ENCODE peak calls at places on chromosomes 12 and 14, in seven cellular contexts. F is neuronal stem cell, T is H9, R is mesenchymal stem cell, Z is trophoblast cell, O is IMR-90, E is H1. H is an unnamed sample.

GRCh38 chr14:105879867-105880561 is 353.6 kb downstream of the TMEM121 start:
- DNase-seq in E (no peak), F (no peak), Z (no peak), R (no peak), O (no peak), T (no peak), H (no peak)

GRCh38 chr12:95538002-95538401 is 13.3 kb downstream of the USP44 start:
- DNase-seq in E (no peak), T (no peak), F (no peak), R (no peak), Z (no peak), O (no peak), H (peak; percentile 76)

GRCh38 chr14:103512701-103513611 is 9.7 kb downstream of the CKB start:
- DNase-seq in O (peak; percentile 80), Z (no peak), R (no peak), F (no peak), E (no peak), T (no peak), H (no peak)

GRCh38 chr12:14399871-14400270 is 34.4 kb downstream of the ATF7IP start:
- DNase-seq in O (peak; percentile 63), T (no peak), E (no peak), R (peak; percentile 75), Z (no peak), F (no peak), H (peak; percentile 46)

GRCh38 chr14:70166530-70167203 is 22.1 kb downstream of the SLC8A3 start:
- DNase-seq in E (no peak), F (no peak), T (no peak), Z (no peak), O (no peak), R (no peak), H (no peak)

GRCh38 chr12:88242161-88242925 is 100.2 kb downstream of the TMTC3 start:
- DNase-seq in R (peak; percentile 90), F (no peak), T (no peak), O (peak; percentile 99), E (no peak), Z (no peak), H (peak; percentile 25)

GRCh38 chr14:59262717-59263469 is 74.4 kb downstream of the DAAM1 start:
- DNase-seq in T (no peak), O (no peak), E (no peak), Z (no peak), F (no peak), R (peak; percentile 65), H (no peak)

GRCh38 chr12:128617304-128617833 is 206.4 kb downstream of the SLC15A4 start:
- DNase-seq in Z (no peak), F (no peak), T (no peak), E (no peak), R (no peak), O (no peak), H (no peak)

GRCh38 chr12:51358496-51358895 is 12.0 kb upstream of the CELA1 start:
- DNase-seq in R (no peak), O (no peak), E (no peak), F (no peak), Z (peak; percentile 87), T (no peak), H (no peak)

GRCh38 chr12:104498211-104498801 is 41.6 kb downstream of the CHST11 start:
- DNase-seq in F (no peak), E (no peak), T (no peak), Z (no peak), O (no peak), R (no peak), H (no peak)

GRCh38 chr12:46484396-46485061 is 112.0 kb upstream of the SLC38A2 start:
- DNase-seq in E (no peak), R (no peak), F (no peak), Z (no peak), T (no peak), O (no peak), H (no peak)

GRCh38 chr12:65121049-65121955 is at the start of gene WIF1:
- DNase-seq in E (peak; percentile 56), Z (no peak), F (peak; percentile 44), T (peak; percentile 89), O (no peak), R (no peak), H (peak; percentile 73)

GRCh38 chr14:67722293-67722692 is 20.6 kb downstream of the RDH12 start:
- DNase-seq in R (no peak), E (no peak), Z (no peak), O (peak; percentile 37), T (peak; percentile 58), F (no peak), H (peak; percentile 63)

GRCh38 chr14:57139173-57139572 is 129.5 kb downstream of the EXOC5 start:
- DNase-seq in O (no peak), R (no peak), Z (no peak), T (no peak), F (no peak), E (no peak), H (no peak)

DNA sequence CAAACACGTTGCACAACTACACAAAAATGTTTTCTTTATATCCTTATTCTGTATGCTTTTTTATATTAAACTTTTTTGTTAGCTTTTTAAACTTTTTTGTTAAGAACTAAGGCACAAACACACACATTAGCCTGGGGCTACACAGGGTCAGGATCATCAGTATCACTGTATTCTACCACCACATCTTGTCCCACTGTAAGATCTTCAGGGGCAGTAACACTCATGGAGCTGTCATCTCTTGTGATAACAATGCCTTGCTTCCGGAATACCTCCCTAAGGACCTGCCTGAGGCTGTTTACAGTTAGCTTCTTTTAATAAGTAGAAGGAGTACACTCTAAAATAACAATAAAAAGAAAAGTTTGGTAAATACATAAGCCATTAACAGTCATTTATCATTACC is 42.2 kb downstream of the PLEKHA5 start:
- DNase-seq in R (no peak), Z (peak; percentile 78), O (no peak), F (no peak), T (no peak), E (no peak), H (peak; percentile 42)
- H4K8ac ChIP-seq in R (no peak overlapping the region), Z (no peak overlapping the region), O (no peak overlapping the region), F (no peak overlapping the region), T (no peak overlapping the region), E (no peak overlapping the region), H (no peak overlapping the region)

GRCh38 chr14:35331605-35332516 is 39.7 kb downstream of the PSMA6 start:
- DNase-seq in R (peak; percentile 70), F (no peak), O (peak; percentile 87), Z (peak; percentile 90), E (no peak), T (no peak), H (peak; percentile 80)

GRCh38 chr14:35333347-35333730 is 41.2 kb downstream of the PSMA6 start:
- DNase-seq in F (no peak), T (no peak), E (no peak), R (no peak), Z (peak; percentile 77), O (no peak), H (no peak)

GRCh38 chr14:35335388-35336092 is 43.4 kb downstream of the PSMA6 start:
- DNase-seq in Z (peak; percentile 57), R (peak; percentile 53), F (no peak), E (no peak), T (no peak), O (no peak), H (no peak)

GRCh38 chr14:35332517-35333346 is 40.5 kb downstream of the PSMA6 start:
- DNase-seq in F (no peak), T (no peak), O (no peak), Z (peak; percentile 27), E (no peak), R (peak; percentile 24), H (no peak)

GRCh38 chr14:35333797-35334743 is 41.9 kb downstream of the PSMA6 start:
- DNase-seq in O (no peak), E (no peak), Z (no peak), R (no peak), T (no peak), F (no peak), H (no peak)
- H4K8ac ChIP-seq in O (no peak overlapping the region), E (no peak overlapping the region), Z (peak overlapping the region; percentile 31), R (peak overlapping the region; percentile 45), T (no peak overlapping the region), F (no peak overlapping the region), H (no peak overlapping the region)

GRCh38 chr14:23430016-23430732 is 5.3 kb downstream of the MYH7 start:
- DNase-seq in O (no peak), Z (no peak), E (no peak), T (no peak), F (no peak), R (no peak), H (no peak)
- H4K8ac ChIP-seq in O (no peak overlapping the region), Z (no peak overlapping the region), E (no peak overlapping the region), T (no peak overlapping the region), F (peak overlapping the region; percentile 49), R (no peak overlapping the region), H (no peak overlapping the region)

GRCh38 chr14:55450124-55450523 is 9.7 kb upstream of the TBPL2 start:
- DNase-seq in E (no peak), Z (no peak), R (no peak), F (no peak), O (no peak), T (no peak), H (no peak)
- H4K8ac ChIP-seq in E (no peak overlapping the region), Z (no peak overlapping the region), R (no peak overlapping the region), F (no peak overlapping the region), O (no peak overlapping the region), T (no peak overlapping the region), H (no peak overlapping the region)

DNA sequence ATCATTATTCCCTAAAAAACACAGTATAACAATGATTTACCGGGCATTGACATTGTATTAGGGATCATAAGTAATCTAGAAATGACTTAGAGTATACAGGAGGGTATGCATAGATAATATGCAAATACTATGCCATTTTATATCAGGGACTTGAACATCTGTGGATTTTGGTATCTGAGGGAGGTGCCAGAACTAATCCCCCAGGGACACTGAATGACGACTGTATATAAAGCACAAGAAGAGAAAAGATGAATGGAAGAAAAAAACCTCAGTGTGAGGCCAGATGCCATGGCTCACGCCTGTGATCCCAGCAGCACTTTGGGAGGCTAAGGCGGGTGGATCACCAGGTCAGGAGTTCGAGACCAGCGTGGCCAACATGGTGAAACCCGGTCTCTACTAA is 25.5 kb upstream of the COX6A1 start:
- DNase-seq in F (no peak), Z (no peak), T (no peak), E (no peak), O (no peak), R (no peak), H (no peak)
- H4K8ac ChIP-seq in F (no peak overlapping the region), Z (no peak overlapping the region), T (no peak overlapping the region), E (no peak overlapping the region), O (no peak overlapping the region), R (no peak overlapping the region), H (no peak overlapping the region)

GRCh38 chr12:16150290-16150689 is 127.2 kb downstream of the SLC15A5 start:
- DNase-seq in T (no peak), O (no peak), Z (no peak), E (no peak), R (no peak), F (no peak), H (peak; percentile 33)
- H4K8ac ChIP-seq in T (no peak overlapping the region), O (no peak overlapping the region), Z (no peak overlapping the region), E (no peak overlapping the region), R (no peak overlapping the region), F (no peak overlapping the region), H (no peak overlapping the region)

H was measured in mesendoderm.